ENCODE peak calls at places on chromosomes 12 and 14, in five cellular contexts. P is GM20000, N is body of pancreas, U is COR-L47, X is omental fat pad. E is an unnamed sample.

GRCh38 chr14:52025310-52025709 is 36.0 kb downstream of the RTRAF start:
- DNase-seq in P (no peak), N (no peak), U (no peak), X (no peak), E (no peak)

GRCh38 chr12:100539209-100539608 is 34.3 kb upstream of the GAS2L3 start:
- DNase-seq in P (peak), N (no peak), U (no peak), X (no peak), E (no peak)

GRCh38 chr12:108495054-108495453 is 20.0 kb upstream of the FICD start:
- DNase-seq in P (peak), N (peak), U (no peak), X (no peak), E (peak)

GRCh38 chr12:538731-539539 is 79.2 kb downstream of the B4GALNT3 start:
- DNase-seq in P (no peak), N (peak), U (peak), X (no peak), E (no peak)

GRCh38 chr12:79710707-79711483 is 20.1 kb upstream of the PAWR start:
- DNase-seq in P (no peak), N (no peak), U (no peak), X (no peak), E (no peak)

GRCh38 chr14:51079489-51079888 is 15.4 kb downstream of the TRIM9 start:
- DNase-seq in P (no peak), N (no peak), U (peak), X (no peak), E (no peak)

GRCh38 chr14:65277580-65278270 is 134.8 kb upstream of the FUT8 start:
- DNase-seq in P (no peak), N (no peak), U (no peak), X (no peak), E (no peak)

GRCh38 chr14:72638021-72638420 is 255.9 kb downstream of the DPF3 start:
- DNase-seq in P (no peak), N (no peak), U (no peak), X (no peak), E (no peak)

GRCh38 chr12:48221645-48222044 is 18.6 kb upstream of the OR10AD1 start:
- DNase-seq in P (no peak), N (no peak), U (no peak), X (no peak), E (no peak)

GRCh38 chr12:40864891-40865290 is 172.7 kb downstream of the CNTN1 start:
- DNase-seq in P (no peak), N (no peak), U (no peak), X (no peak), E (no peak)

GRCh38 chr14:62162998-62163589 is 400.9 kb downstream of the SNAPC1 start:
- DNase-seq in P (peak), N (peak), U (peak), X (no peak), E (peak)

GRCh38 chr12:42684171-42685071 is 94.9 kb upstream of the PRICKLE1 start:
- DNase-seq in P (no peak), N (no peak), U (no peak), X (no peak), E (no peak)

GRCh38 chr12:57090924-57091632 is 2.2 kb downstream of the NAB2 start:
- DNase-seq in P (peak), N (no peak), U (no peak), X (no peak), E (no peak)

GRCh38 chr12:32533971-32534590 is 134.7 kb downstream of the FGD4 start:
- DNase-seq in P (peak), N (peak), U (no peak), X (no peak), E (peak)

GRCh38 chr14:23605931-23606585 is 27.5 kb upstream of the JPH4 start:
- DNase-seq in P (peak), N (no peak), U (no peak), X (no peak), E (no peak)

GRCh38 chr12:68609955-68610434 is 704 bp upstream of the RAP1B start:
- DNase-seq in P (no peak), N (peak), U (no peak), X (no peak), E (no peak)

GRCh38 chr12:66087365-66087943 is 43.1 kb downstream of the LLPH start:
- DNase-seq in P (peak), N (peak), U (no peak), X (peak), E (peak)

GRCh38 chr12:20629414-20630156 is 65.5 kb upstream of the SLCO1C1 start:
- DNase-seq in P (no peak), N (peak), U (no peak), X (no peak), E (peak)

GRCh38 chr14:92556255-92556741 is 42.7 kb downstream of the RIN3 start:
- DNase-seq in P (no peak), N (no peak), U (no peak), X (no peak), E (no peak)

GRCh38 chr14:100548939-100549338 is 38.3 kb downstream of the BEGAIN start:
- DNase-seq in P (no peak), N (no peak), U (no peak), X (no peak), E (no peak)

GRCh38 chr12:74685385-74685784 is 147.8 kb downstream of the ATXN7L3B start:
- DNase-seq in P (no peak), N (no peak), U (no peak), X (no peak), E (no peak)

GRCh38 chr14:21300892-21301291 is 21.0 kb downstream of the RPGRIP1 start:
- DNase-seq in P (no peak), N (peak), U (no peak), X (no peak), E (peak)

GRCh38 chr12:107223816-107224215 is 130.5 kb upstream of the CRY1 start:
- DNase-seq in P (no peak), N (no peak), U (no peak), X (no peak), E (no peak)

GRCh38 chr14:61764342-61765122 is 2.3 kb downstream of the SNAPC1 start:
- DNase-seq in P (no peak), N (no peak), U (no peak), X (no peak), E (no peak)

E was measured in HuH-7.